ENCODE peak calls at places on chromosomes 11 and 22, in nine cellular contexts. M is AG04450; H is SK-N-MC; B is spleen; D is effector memory CD4-positive, alpha-beta T cell; S is heart right ventricle; V is fibroblast of lung; Z is transverse colon; C is colonic mucosa. X is an unnamed sample.

GRCh38 chr22:19795617-19796008 is 35.0 kb downstream of the TBX1 start:
- DNase-seq in M (no peak), H (no peak), B (no peak), D (no peak), S (no peak), V (peak; percentile 24), Z (no peak), C (no peak), X (no peak)

GRCh38 chr11:128210148-128210940 is 377.0 kb downstream of the ETS1 start:
- DNase-seq in M (peak; percentile 72), H (no peak), B (no peak), D (no peak), S (peak; percentile 20), V (peak; percentile 92), Z (peak; percentile 51), C (peak; percentile 53), X (no peak)

GRCh38 chr11:70448983-70449567 is 50.7 kb downstream of the CTTN start:
- DNase-seq in M (no peak), H (no peak), B (no peak), D (no peak), S (no peak), V (no peak), Z (no peak), C (no peak), X (no peak)

GRCh38 chr11:45543808-45544422 is 121.5 kb downstream of the CHST1 start:
- DNase-seq in M (no peak), H (no peak), B (no peak), D (no peak), S (no peak), V (peak; percentile 5), Z (no peak), C (no peak), X (no peak)

GRCh38 chr11:85672111-85672875 is 7.4 kb upstream of the CREBZF start:
- DNase-seq in M (no peak), H (no peak), B (no peak), D (no peak), S (no peak), V (no peak), Z (no peak), C (no peak), X (no peak)

GRCh38 chr11:10324474-10324873 is 19.6 kb downstream of the ADM start:
- DNase-seq in M (no peak), H (no peak), B (no peak), D (no peak), S (no peak), V (peak; percentile 79), Z (no peak), C (no peak), X (no peak)

GRCh38 chr11:44946268-44946667 is 4.4 kb downstream of the TP53I11 start:
- DNase-seq in M (no peak), H (no peak), B (no peak), D (no peak), S (peak; percentile 75), V (no peak), Z (no peak), C (peak; percentile 37), X (no peak)

GRCh38 chr11:105780781-105781525 is 171.1 kb downstream of the GRIA4 start:
- DNase-seq in M (no peak), H (no peak), B (no peak), D (no peak), S (no peak), V (no peak), Z (no peak), C (no peak), X (no peak)

GRCh38 chr11:76385903-76386302 is 4.8 kb downstream of the GVQW3 start:
- DNase-seq in M (no peak), H (no peak), B (no peak), D (no peak), S (no peak), V (no peak), Z (peak; percentile 53), C (peak; percentile 73), X (no peak)

GRCh38 chr11:44030276-44030932 is 17.4 kb upstream of the ACCSL start:
- DNase-seq in M (no peak), H (no peak), B (no peak), D (no peak), S (peak; percentile 70), V (peak; percentile 50), Z (no peak), C (no peak), X (no peak)

GRCh38 chr11:100892886-100893285 is 205.8 kb downstream of the ARHGAP42 start:
- DNase-seq in M (no peak), H (no peak), B (no peak), D (no peak), S (no peak), V (no peak), Z (no peak), C (no peak), X (no peak)

GRCh38 chr11:43282607-43283440 is 29.0 kb upstream of the API5 start:
- DNase-seq in M (no peak), H (no peak), B (peak; percentile 76), D (no peak), S (no peak), V (peak; percentile 36), Z (peak; percentile 24), C (no peak), X (no peak)

GRCh38 chr11:78564037-78564888 is 10.4 kb downstream of the NARS2 start:
- DNase-seq in M (peak; percentile 49), H (peak; percentile 60), B (no peak), D (no peak), S (peak; percentile 57), V (peak; percentile 82), Z (peak; percentile 23), C (peak; percentile 68), X (peak; percentile 22)

GRCh38 chr11:91243065-91243464 is 981.6 kb upstream of the FAT3 start:
- DNase-seq in M (no peak), H (no peak), B (no peak), D (no peak), S (no peak), V (peak; percentile 67), Z (no peak), C (no peak), X (no peak)

GRCh38 chr11:34886609-34887008 is 29.6 kb downstream of the APIP start:
- DNase-seq in M (no peak), H (no peak), B (no peak), D (no peak), S (no peak), V (no peak), Z (no peak), C (no peak), X (no peak)

GRCh38 chr22:49381595-49382450 is 445.9 kb downstream of the BRD1 start:
- DNase-seq in M (no peak), H (no peak), B (peak; percentile 45), D (no peak), S (no peak), V (no peak), Z (no peak), C (no peak), X (no peak)
- H3K9me3 ChIP-seq in M (peaks cover 57% of the 10 kb centered on the region), H (no peaks in the 10 kb centered on the region), B (no peaks in the 10 kb centered on the region), D (no peaks in the 10 kb centered on the region), S (no peaks in the 10 kb centered on the region), V (no peaks in the 10 kb centered on the region), Z (no peaks in the 10 kb centered on the region), C (no peaks in the 10 kb centered on the region), X (no peaks in the 10 kb centered on the region)

GRCh38 chr22:47810505-47811500 is 1048.4 kb downstream of the TBC1D22A start:
- DNase-seq in M (no peak), H (no peak), B (no peak), D (no peak), S (no peak), V (no peak), Z (no peak), C (no peak), X (no peak)

GRCh38 chr22:47816121-47816915 is 1053.9 kb downstream of the TBC1D22A start:
- DNase-seq in M (no peak), H (no peak), B (no peak), D (no peak), S (no peak), V (no peak), Z (no peak), C (no peak), X (no peak)

GRCh38 chr22:47811971-47812370 is 1049.5 kb downstream of the TBC1D22A start:
- DNase-seq in M (no peak), H (no peak), B (no peak), D (no peak), S (no peak), V (no peak), Z (no peak), C (no peak), X (no peak)

GRCh38 chr22:47814474-47814873 is 1052.0 kb downstream of the TBC1D22A start:
- DNase-seq in M (no peak), H (no peak), B (no peak), D (no peak), S (no peak), V (no peak), Z (no peak), C (no peak), X (no peak)

GRCh38 chr22:47813661-47814060 is 1051.2 kb downstream of the TBC1D22A start:
- DNase-seq in M (no peak), H (no peak), B (no peak), D (no peak), S (no peak), V (no peak), Z (no peak), C (no peak), X (no peak)
- H3K9me3 ChIP-seq in M (peaks cover 86% of the 10 kb centered on the region), H (no peaks in the 10 kb centered on the region), B (no peaks in the 10 kb centered on the region), D (no peaks in the 10 kb centered on the region), S (no peaks in the 10 kb centered on the region), V (no peaks in the 10 kb centered on the region), Z (no peaks in the 10 kb centered on the region), C (no peaks in the 10 kb centered on the region), X (no peaks in the 10 kb centered on the region)

DNA sequence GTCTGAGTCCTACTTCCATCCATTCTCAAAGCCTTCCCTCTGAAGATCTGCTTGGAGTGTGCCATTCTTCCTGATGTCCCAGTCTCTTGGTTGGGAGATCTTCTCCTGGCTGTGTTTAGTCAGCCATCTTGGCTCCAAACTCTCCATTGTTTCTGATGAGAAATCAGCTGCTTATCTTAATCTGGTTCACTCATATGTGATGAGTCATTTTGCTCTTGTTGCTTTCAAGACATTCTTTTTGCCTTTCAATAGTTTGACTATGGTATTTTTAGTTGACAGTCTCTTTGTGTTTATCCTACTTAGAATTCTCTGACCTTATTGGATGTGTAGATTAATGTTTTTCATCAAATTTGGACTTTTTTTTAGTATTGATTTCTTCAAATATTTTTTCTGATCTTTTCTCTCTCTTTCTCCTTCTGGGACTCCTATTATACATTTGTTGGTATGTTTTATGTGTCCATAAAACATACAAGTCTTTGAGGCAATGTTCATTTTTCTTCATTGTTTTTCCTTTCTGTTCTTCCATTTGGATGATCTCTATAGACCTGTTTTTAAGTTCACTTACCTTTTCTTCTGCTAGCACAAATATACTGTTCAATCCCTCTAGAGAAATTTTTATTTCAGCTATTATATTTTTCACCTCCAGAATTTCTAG is 77.2 kb upstream of the CLPB start:
- DNase-seq in M (no peak), H (no peak), B (no peak), D (no peak), S (no peak), V (peak; percentile 0), Z (no peak), C (no peak), X (no peak)
- H3K9me3 ChIP-seq in M (peaks cover 18% of the 10 kb centered on the region), H (peaks cover 3% of the 10 kb centered on the region), B (peaks cover 22% of the 10 kb centered on the region), D (no peaks in the 10 kb centered on the region), S (peaks cover 55% of the 10 kb centered on the region), V (no peaks in the 10 kb centered on the region), Z (no peaks in the 10 kb centered on the region), C (no peaks in the 10 kb centered on the region), X (peaks cover 3% of the 10 kb centered on the region)

DNA sequence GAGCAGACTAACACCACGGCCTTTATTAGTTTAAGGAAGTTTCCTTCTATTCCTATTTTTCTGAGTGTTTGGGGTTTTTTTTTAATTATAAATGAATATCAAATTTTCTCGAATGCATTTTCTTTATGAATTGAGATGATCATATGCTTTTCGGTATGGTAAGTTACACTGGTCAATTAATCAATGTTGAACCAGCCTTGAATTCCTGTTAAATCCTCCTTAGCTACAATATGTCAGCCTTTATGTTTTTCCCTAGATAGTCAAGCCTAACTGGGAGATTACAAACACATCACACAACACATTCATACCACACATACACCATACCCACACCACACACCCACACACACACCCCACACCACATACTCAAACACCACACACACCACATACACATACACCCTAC is 247.6 kb downstream of the BRD1 start:
- DNase-seq in M (no peak), H (no peak), B (no peak), D (no peak), S (no peak), V (no peak), Z (no peak), C (no peak), X (no peak)
- H3K9me3 ChIP-seq in M (peaks cover 77% of the 10 kb centered on the region), H (no peaks in the 10 kb centered on the region), B (peaks cover 8% of the 10 kb centered on the region), D (no peaks in the 10 kb centered on the region), S (peaks cover 10% of the 10 kb centered on the region), V (peaks cover 2% of the 10 kb centered on the region), Z (no peaks in the 10 kb centered on the region), C (no peaks in the 10 kb centered on the region), X (no peaks in the 10 kb centered on the region)